ENCODE peak calls at places on chromosome 1, in eight cellular contexts. Q is lower leg skin, N is PC-9, A is PC-3, L is AG10803, P is OCI-LY7, G is IMR-90, K is lung. Z is an unnamed sample.

GRCh38 chr1:216670118-216670870 is 52.9 kb downstream of the ESRRG start:
- DNase-seq in G (peak; percentile 54), L (peak; percentile 7), P (no peak), K (no peak), N (no peak), Q (no peak), A (peak; percentile 30), Z (peak; percentile 2)

GRCh38 chr1:207050768-207051614 is at the start of gene YOD1:
- DNase-seq in A (peak; percentile 99), N (peak; percentile 89), L (peak; percentile 89), G (peak; percentile 88), Q (peak; percentile 99), P (peak; percentile 95), K (peak; percentile 94), Z (peak; percentile 95)

GRCh38 chr1:164785841-164786534 is 227.0 kb downstream of the PBX1 start:
- DNase-seq in K (no peak), G (peak; percentile 19), A (no peak), P (no peak), Q (no peak), N (no peak), L (peak; percentile 61), Z (no peak)

GRCh38 chr1:76012341-76013208 is 62.0 kb upstream of the ST6GALNAC3 start:
- DNase-seq in K (no peak), P (no peak), G (peak; percentile 2), Q (no peak), L (peak; percentile 22), N (no peak), A (no peak), Z (no peak)

GRCh38 chr1:242523968-242524570 is 428 bp downstream of the PLD5 start:
- DNase-seq in K (no peak), G (no peak), P (no peak), N (no peak), Q (no peak), A (peak; percentile 33), L (peak; percentile 7), Z (peak; percentile 8)

GRCh38 chr1:16082283-16083038 is 9.0 kb upstream of the FAM131C start:
- DNase-seq in L (peak; percentile 49), N (peak; percentile 67), K (peak; percentile 72), G (peak; percentile 55), P (peak; percentile 66), A (peak; percentile 86), Q (peak; percentile 89), Z (peak; percentile 73)

GRCh38 chr1:240104662-240105061 is 13.0 kb downstream of the FMN2 start:
- DNase-seq in A (peak; percentile 74), N (no peak), P (no peak), L (peak; percentile 25), G (no peak), Q (no peak), K (no peak), Z (no peak)

GRCh38 chr1:27451346-27451745 is 38.6 kb downstream of the WASF2 start:
- DNase-seq in P (peak; percentile 29), N (no peak), A (no peak), Q (no peak), L (no peak), G (no peak), K (no peak), Z (no peak)

GRCh38 chr1:2563205-2563604 is 7.0 kb downstream of the TNFRSF14 start:
- DNase-seq in Q (no peak), K (no peak), A (no peak), N (no peak), L (no peak), P (no peak), G (no peak), Z (no peak)

GRCh38 chr1:2561446-2561845 is 5.3 kb downstream of the TNFRSF14 start:
- DNase-seq in N (no peak), P (no peak), G (no peak), L (no peak), A (no peak), K (no peak), Q (no peak), Z (no peak)

GRCh38 chr1:2564006-2564814 is 8.0 kb downstream of the TNFRSF14 start:
- DNase-seq in P (no peak), K (no peak), Q (no peak), A (no peak), G (no peak), N (no peak), L (no peak), Z (no peak)

GRCh38 chr1:2560299-2561073 is 4.3 kb downstream of the TNFRSF14 start:
- DNase-seq in N (no peak), A (no peak), Q (peak; percentile 85), P (no peak), K (no peak), L (no peak), G (no peak), Z (no peak)

DNA sequence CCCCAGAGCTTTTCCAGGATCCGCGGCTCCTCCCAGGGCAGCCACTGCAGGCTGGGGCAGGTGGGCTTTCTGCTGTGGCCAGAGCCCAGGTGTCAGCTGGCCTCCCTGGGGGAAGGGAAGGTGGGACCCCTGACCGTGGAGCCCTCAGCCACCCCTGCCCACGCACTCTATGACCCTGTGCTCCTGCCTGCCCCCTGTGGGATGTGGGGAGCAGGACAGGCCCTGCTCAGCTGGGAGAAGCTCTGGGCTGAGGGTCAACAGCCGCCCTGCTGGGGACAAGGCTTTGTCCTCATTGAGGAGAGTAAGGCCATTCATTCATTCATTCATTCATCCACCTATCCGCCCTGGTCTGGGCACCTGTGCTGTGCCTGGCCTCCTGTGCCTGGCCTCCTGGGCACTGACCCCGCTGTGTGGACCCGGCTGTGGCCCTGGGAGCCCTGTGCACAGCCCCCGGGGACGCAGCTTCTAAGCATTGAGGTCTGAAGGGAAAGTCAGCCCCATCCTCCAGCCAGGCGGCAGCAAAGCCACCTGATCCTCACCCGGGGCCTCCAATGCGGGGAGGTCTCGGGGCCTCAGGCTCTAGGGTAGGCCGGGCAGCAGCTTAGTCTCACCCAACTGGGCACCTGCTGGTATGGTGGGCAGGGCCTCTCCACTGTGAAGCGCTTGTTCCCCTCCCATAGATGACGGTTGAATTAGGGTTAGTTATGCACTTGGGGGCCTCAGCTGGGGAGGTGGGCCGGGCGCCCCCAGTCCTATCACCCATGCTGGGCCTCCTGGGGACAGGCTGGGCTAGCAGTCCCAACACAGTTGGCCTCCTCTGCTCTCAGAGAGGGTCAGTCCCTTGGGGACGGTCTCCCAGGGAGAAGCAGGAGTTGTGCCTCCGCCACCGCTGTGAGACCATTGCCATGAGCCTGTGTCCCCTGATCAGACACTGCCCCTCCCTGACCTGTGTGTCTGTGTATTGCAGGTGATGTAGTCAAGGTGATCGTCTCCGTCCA is 6.0 kb downstream of the TNFRSF14 start:
- DNase-seq in Q (no peak), K (no peak), L (no peak), G (no peak), N (no peak), A (no peak), P (no peak), Z (no peak)
- TF ChIP-seq CTCF in Q (no peak), K (no peak), L (peak; percentile 47), G (peak; percentile 12), N (peak; percentile 59), A (peak; percentile 71), P (peak; percentile 63), Z (peak; percentile 57)

GRCh38 chr1:25118554-25118953 is 113.7 kb downstream of the SYF2 start:
- DNase-seq in L (no peak), A (no peak), N (no peak), K (no peak), P (no peak), G (no peak), Q (no peak), Z (no peak)

GRCh38 chr1:25116832-25117231 is 115.5 kb downstream of the SYF2 start:
- DNase-seq in L (no peak), G (no peak), Q (no peak), K (no peak), A (no peak), N (no peak), P (no peak), Z (no peak)

GRCh38 chr1:25120286-25120685 is 112.0 kb downstream of the SYF2 start:
- DNase-seq in L (no peak), A (no peak), Q (no peak), G (no peak), N (no peak), P (no peak), K (no peak), Z (no peak)

GRCh38 chr1:25112400-25112799 is 119.9 kb downstream of the SYF2 start:
- DNase-seq in Q (no peak), A (no peak), N (no peak), P (no peak), L (no peak), K (no peak), G (no peak), Z (no peak)

GRCh38 chr1:25117233-25117823 is 115.0 kb downstream of the SYF2 start:
- DNase-seq in N (peak; percentile 20), A (peak; percentile 66), K (no peak), Q (no peak), L (no peak), P (peak; percentile 70), G (no peak), Z (no peak)
- TF ChIP-seq CTCF in N (peak; percentile 53), A (peak; percentile 68), K (no peak), Q (no peak), L (no peak), P (peak; percentile 83), G (no peak), Z (peak; percentile 22)

GRCh38 chr1:229150518-229150917 is 120.4 kb upstream of the RAB4A start:
- DNase-seq in K (no peak), Q (no peak), L (no peak), P (no peak), N (no peak), A (no peak), G (no peak), Z (no peak)

GRCh38 chr1:229156819-229157218 is 114.1 kb upstream of the RAB4A start:
- DNase-seq in L (no peak), N (no peak), G (no peak), Q (no peak), K (no peak), P (no peak), A (peak; percentile 49), Z (peak; percentile 33)

GRCh38 chr1:229158317-229159294 is 112.3 kb upstream of the RAB4A start:
- DNase-seq in N (no peak), K (peak; percentile 45), A (no peak), Q (no peak), L (no peak), P (no peak), G (no peak), Z (no peak)

GRCh38 chr1:229155472-229155871 is 115.4 kb upstream of the RAB4A start:
- DNase-seq in N (no peak), A (no peak), G (no peak), P (no peak), Q (no peak), K (no peak), L (no peak), Z (no peak)

GRCh38 chr1:229153955-229154548 is 116.9 kb upstream of the RAB4A start:
- DNase-seq in G (no peak), N (no peak), P (no peak), Q (no peak), A (no peak), L (no peak), K (no peak), Z (no peak)
- TF ChIP-seq CTCF in G (no peak), N (no peak), P (no peak), Q (no peak), A (no peak), L (no peak), K (no peak), Z (no peak)

GRCh38 chr1:10833630-10834557 is 37.4 kb upstream of the CASZ1 start:
- DNase-seq in A (no peak), K (no peak), N (no peak), P (no peak), L (peak; percentile 7), Q (no peak), G (no peak), Z (no peak)

GRCh38 chr1:10836726-10837125 is 40.3 kb upstream of the CASZ1 start:
- DNase-seq in G (no peak), N (no peak), Q (no peak), L (no peak), A (no peak), K (no peak), P (no peak), Z (no peak)

GRCh38 chr1:10838541-10838940 is 42.1 kb upstream of the CASZ1 start:
- DNase-seq in N (no peak), L (no peak), P (no peak), G (no peak), A (no peak), Q (no peak), K (no peak), Z (no peak)

GRCh38 chr1:10834770-10835412 is 38.4 kb upstream of the CASZ1 start:
- DNase-seq in N (no peak), Q (no peak), A (no peak), K (no peak), P (no peak), L (no peak), G (no peak), Z (no peak)

GRCh38 chr1:10835423-10836421 is 39.3 kb upstream of the CASZ1 start:
- DNase-seq in P (no peak), L (peak; percentile 6), K (peak; percentile 59), N (peak; percentile 62), A (peak; percentile 52), G (peak; percentile 36), Q (no peak), Z (peak; percentile 5)
- TF ChIP-seq CTCF in P (no peak), L (no peak), K (no peak), N (no peak), A (no peak), G (no peak), Q (no peak), Z (no peak)

Z was measured in cardiac fibroblast.